ENCODE peak calls at places on chromosomes 7 and 10, in six cellular contexts. C is neural progenitor cell, I is stomach, E is tibial nerve, Z is transverse colon, T is ascending aorta. G is an unnamed sample. For H3K4me1, the result is how much of the 10 kb centered on the place peaks cover.

GRCh38 chr7:105647591-105647990 is 66.3 kb upstream of the EFCAB10 start:
- DNase-seq in I (no peak), Z (no peak), C (no peak), T (no peak), E (no peak), G (no peak)

GRCh38 chr10:69710008-69710905 is 80.2 kb downstream of the FAM241B start:
- DNase-seq in I (no peak), T (peak), E (no peak), Z (no peak), C (peak), G (no peak)

GRCh38 chr7:74365320-74366022 is 76.3 kb downstream of the CLIP2 start:
- DNase-seq in I (no peak), T (peak), Z (peak), C (peak), E (peak), G (no peak)

GRCh38 chr10:43879742-43880141 is 231.1 kb upstream of the ZNF32 start:
- DNase-seq in Z (no peak), T (no peak), I (no peak), C (no peak), E (no peak), G (no peak)

GRCh38 chr10:1395025-1395981 is 339.1 kb downstream of the WDR37 start:
- DNase-seq in T (peak), C (no peak), Z (no peak), I (peak), E (no peak), G (no peak)

GRCh38 chr7:24411226-24411625 is 127.2 kb downstream of the NPY start:
- DNase-seq in T (no peak), E (no peak), Z (no peak), C (no peak), I (no peak), G (no peak)

GRCh38 chr7:130418306-130418705 is 22.5 kb downstream of the CEP41 start:
- DNase-seq in E (no peak), T (no peak), C (no peak), I (no peak), Z (no peak), G (no peak)

GRCh38 chr7:140348161-140348849 is 50.0 kb downstream of the SLC37A3 start:
- DNase-seq in I (no peak), T (no peak), Z (no peak), C (no peak), E (no peak), G (no peak)

GRCh38 chr10:77899080-77899477 is 27.5 kb downstream of the DLG5 start:
- DNase-seq in Z (peak), I (peak), T (no peak), E (no peak), C (no peak), G (no peak)

GRCh38 chr10:42753126-42753506 is 29.5 kb upstream of the BMS1 start:
- DNase-seq in I (peak), Z (peak), E (peak), T (peak), C (peak), G (peak)

GRCh38 chr10:122461367-122461728 is at the start of gene HTRA1:
- DNase-seq in T (peak), E (peak), Z (peak), I (peak), C (peak), G (no peak)

GRCh38 chr10:54869022-54869421 is 68.0 kb upstream of the PCDH15 start:
- DNase-seq in Z (no peak), I (no peak), E (no peak), T (no peak), C (no peak), G (no peak)

GRCh38 chr7:29109815-29110385 is 36.4 kb downstream of the CPVL start:
- DNase-seq in T (no peak), C (no peak), E (no peak), Z (no peak), I (no peak), G (no peak)

GRCh38 chr10:30502266-30503058 is 68.5 kb downstream of the MAP3K8 start:
- DNase-seq in E (peak), T (no peak), I (no peak), C (no peak), Z (peak), G (no peak)

GRCh38 chr10:87619705-87620104 is 40.0 kb upstream of the PAPSS2 start:
- DNase-seq in Z (no peak), C (no peak), E (no peak), T (no peak), I (no peak), G (no peak)

GRCh38 chr10:89076120-89076519 is 85.5 kb downstream of the FAS start:
- DNase-seq in I (no peak), Z (no peak), C (no peak), E (no peak), T (no peak), G (no peak)

GRCh38 chr10:27783660-27784059 is 38.0 kb upstream of the MKX start:
- DNase-seq in Z (no peak), T (peak), C (peak), E (peak), I (no peak), G (peak)

GRCh38 chr7:92768501-92769360 is 67.6 kb downstream of the CDK6 start:
- DNase-seq in Z (no peak), T (no peak), C (no peak), I (no peak), E (no peak), G (no peak)

GRCh38 chr7:155731375-155731774 is 80.9 kb downstream of the SHH start:
- DNase-seq in T (no peak), Z (no peak), E (no peak), I (no peak), C (no peak), G (no peak)

GRCh38 chr7:111933614-111934013 is 272.6 kb downstream of the DOCK4 start:
- DNase-seq in Z (no peak), E (no peak), T (no peak), C (no peak), I (no peak), G (no peak)

GRCh38 chr7:100176096-100176835 is 915 bp downstream of the GPC2 start:
- DNase-seq in Z (no peak), E (no peak), C (no peak), I (no peak), T (no peak), G (no peak)

GRCh38 chr10:107971411-107971810 is 806.9 kb upstream of the SORCS1 start:
- DNase-seq in E (no peak), I (no peak), Z (no peak), C (no peak), T (no peak), G (no peak)

GRCh38 chr10:80540136-80540535 is 2.4 kb downstream of the SH2D4B start:
- DNase-seq in C (no peak), T (no peak), I (no peak), E (no peak), Z (no peak), G (no peak)

GRCh38 chr10:6567203-6567703 is 12.8 kb downstream of the PRKCQ start:
- DNase-seq in T (no peak), C (no peak), E (no peak), I (no peak), Z (no peak), G (no peak)

GRCh38 chr10:11392776-11393175 is 218.7 kb downstream of the USP6NL start:
- DNase-seq in Z (no peak), E (no peak), T (no peak), I (no peak), C (no peak), G (no peak)

GRCh38 chr7:149809215-149809614 is 29.0 kb upstream of the ZNF862 start:
- DNase-seq in C (no peak), Z (no peak), E (no peak), I (no peak), T (no peak), G (no peak)

GRCh38 chr10:17101910-17102266 is 27.7 kb downstream of the CUBN start:
- DNase-seq in I (no peak), Z (no peak), C (no peak), T (no peak), E (no peak), G (no peak)

GRCh38 chr10:88157981-88158465 is 294.6 kb downstream of the PTEN start:
- DNase-seq in I (no peak), T (no peak), C (no peak), E (peak), Z (no peak), G (no peak)

GRCh38 chr10:48806282-48806681 is 121.6 kb downstream of the WDFY4 start:
- DNase-seq in T (no peak), Z (no peak), E (no peak), I (no peak), C (peak), G (no peak)

GRCh38 chr10:98041352-98042043 is 11.1 kb upstream of the CRTAC1 start:
- DNase-seq in I (peak), T (peak), C (peak), E (peak), Z (peak), G (no peak)

GRCh38 chr10:91610444-91610843 is 22.4 kb downstream of the PPP1R3C start:
- DNase-seq in Z (no peak), T (no peak), E (no peak), I (no peak), C (no peak), G (no peak)
- H3K4me1 ChIP-seq in Z (under half), T (under half), E (under half), I (half or more), C (under half), G (under half)

GRCh38 chr10:96311180-96311697 is 7.0 kb downstream of the DNTT start:
- DNase-seq in E (no peak), Z (no peak), T (no peak), C (no peak), I (no peak), G (no peak)

GRCh38 chr10:96313348-96313747 is 9.1 kb downstream of the DNTT start:
- DNase-seq in Z (no peak), C (no peak), T (no peak), E (no peak), I (no peak), G (no peak)

GRCh38 chr10:96309631-96310358 is 5.6 kb downstream of the DNTT start:
- DNase-seq in E (no peak), Z (no peak), C (peak), I (no peak), T (no peak), G (no peak)

GRCh38 chr10:96306516-96306915 is 2.3 kb downstream of the DNTT start:
- DNase-seq in E (peak), I (no peak), T (no peak), Z (peak), C (no peak), G (peak)

DNA sequence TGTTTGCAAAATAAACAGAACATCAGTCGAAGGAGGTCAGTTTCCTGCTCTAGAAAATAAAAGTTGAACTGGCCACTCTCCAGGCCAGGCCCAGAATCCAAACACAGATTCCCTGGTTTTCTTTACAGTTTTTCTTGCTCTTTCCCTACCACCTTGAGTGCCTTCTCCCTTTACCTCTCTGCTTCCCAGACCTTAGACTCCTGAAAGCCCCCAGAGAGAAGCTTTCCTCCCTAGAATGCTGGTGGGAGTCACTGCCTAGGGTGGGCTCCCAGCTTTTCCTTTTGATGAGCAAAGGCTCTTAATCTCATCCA is 6.1 kb downstream of the DNTT start:
- DNase-seq in T (no peak), Z (no peak), I (no peak), C (peak), E (no peak), G (no peak)
- H3K4me3 ChIP-seq in T (no peak), Z (no peak), I (no peak), C (peak), E (no peak), G (no peak)

GRCh38 chr10:99938563-99938962 is 71.2 kb downstream of the DNMBP start:
- DNase-seq in T (no peak), Z (no peak), C (no peak), I (no peak), E (no peak), G (no peak)
- H3K27ac ChIP-seq in T (no peak), Z (no peak), C (no peak), I (peak), E (no peak), G (no peak)

DNA sequence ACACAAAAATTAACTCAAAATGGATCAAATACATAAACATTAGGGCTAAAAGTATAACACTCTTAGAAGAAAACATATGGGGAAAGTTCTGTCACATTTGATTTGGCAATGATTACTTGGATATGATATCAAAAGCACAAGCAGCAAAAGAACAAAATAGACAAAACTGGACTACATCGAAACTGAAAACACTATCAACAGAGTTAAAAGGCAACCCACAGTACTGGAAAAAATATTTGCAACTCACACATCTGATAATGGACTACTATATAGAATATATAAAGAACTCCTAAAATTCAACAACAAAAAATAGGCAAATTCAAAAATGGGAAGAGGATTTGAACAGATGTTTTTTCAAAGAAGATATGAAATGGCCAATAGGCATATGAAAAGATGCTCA is 51.0 kb downstream of the COA1 start:
- DNase-seq in E (no peak), Z (no peak), I (no peak), C (no peak), T (no peak), G (no peak)
- H3K4me1 ChIP-seq in E (under half), Z (under half), I (half or more), C (under half), T (under half), G (under half)

DNA sequence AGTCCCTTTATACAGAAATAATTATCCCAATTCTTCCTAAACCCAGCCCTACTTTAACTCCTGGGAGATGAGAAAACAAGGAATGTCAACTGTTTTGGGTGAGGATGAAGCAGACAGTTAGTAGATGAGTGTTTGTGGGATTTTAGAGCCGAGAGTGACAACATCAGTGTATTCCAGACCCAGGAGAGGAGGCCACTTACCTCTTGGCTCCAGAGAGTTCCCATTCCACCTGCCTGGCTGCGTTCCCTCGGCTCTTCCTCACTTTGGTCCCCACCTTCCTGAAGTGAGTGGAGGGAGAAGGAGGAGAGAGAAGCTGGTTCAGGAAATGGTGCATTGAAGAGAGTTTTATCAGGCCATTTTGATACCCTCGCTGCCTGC is 579 bp downstream of the KEL start:
- DNase-seq in Z (no peak), E (no peak), C (no peak), T (no peak), I (no peak), G (no peak)
- H3K4me3 ChIP-seq in Z (no peak), E (no peak), C (no peak), T (no peak), I (no peak), G (no peak)

DNA sequence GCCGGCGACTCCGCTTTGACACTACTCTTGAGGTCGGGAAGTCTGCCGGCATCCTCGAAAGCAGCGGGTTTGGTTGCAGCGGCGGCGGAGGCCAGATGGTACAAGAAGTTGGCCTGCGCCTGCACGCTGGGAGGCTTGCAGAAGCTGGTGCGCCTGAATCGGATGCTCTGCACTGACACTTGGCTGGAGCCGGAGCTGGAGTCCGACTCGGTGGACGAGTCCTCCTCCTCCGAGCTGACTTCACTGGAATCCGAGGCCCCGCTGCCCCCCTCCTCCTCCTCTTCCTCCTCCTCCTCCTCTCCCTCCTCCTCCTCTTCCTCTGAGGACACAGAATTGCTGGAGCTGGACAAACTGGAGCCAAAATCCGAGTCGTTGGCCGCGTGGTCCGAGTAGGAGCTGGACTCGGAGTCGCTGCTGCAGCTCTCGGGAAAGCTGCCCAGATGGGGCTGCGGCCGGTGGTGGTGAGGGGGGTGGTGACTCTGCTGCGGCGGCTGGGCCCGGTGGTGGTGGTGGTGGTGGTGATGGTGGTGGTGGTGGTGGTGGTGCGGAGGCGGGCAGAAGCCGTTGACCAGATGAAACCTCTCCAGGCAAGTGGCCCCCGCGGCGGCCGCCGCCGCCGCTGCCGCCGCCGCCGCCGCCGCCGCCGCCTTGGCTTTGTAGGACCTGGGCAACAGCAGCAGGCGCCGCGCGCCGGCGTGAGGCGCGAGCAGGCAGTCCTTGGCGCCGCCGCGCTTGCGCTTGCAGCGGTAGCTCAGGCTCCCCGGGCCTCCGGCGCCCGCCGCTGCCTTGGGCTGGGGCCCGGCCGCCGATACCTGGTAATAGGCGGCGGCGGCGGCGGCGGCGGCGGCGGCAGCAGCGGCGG is 9.0 kb downstream of the SKIDA1 start:
- DNase-seq in I (peak), T (peak), Z (peak), C (peak), E (no peak), G (peak)
- H3K27ac ChIP-seq in I (peak), T (peak), Z (peak), C (peak), E (peak), G (no peak)

DNA sequence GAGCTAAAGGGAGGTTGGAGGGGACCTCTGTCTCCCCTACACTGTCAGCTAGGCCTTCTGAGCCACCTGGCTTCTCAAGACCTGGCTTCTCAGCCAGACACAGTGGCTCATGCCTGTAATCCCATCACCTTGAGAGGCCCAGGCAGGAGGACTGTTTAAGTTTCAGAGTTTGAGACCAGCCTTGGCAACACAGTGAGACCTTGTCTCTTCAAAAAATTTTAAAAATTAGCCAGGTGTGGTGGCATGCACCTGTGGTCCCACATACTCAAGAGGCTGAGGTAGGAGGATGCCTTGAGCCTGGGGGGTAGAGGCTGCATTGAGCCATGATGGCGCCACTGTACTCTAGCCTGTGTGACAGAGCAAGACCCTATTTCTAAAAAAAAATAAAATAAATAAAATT is 33.1 kb downstream of the PIP4K2A start:
- DNase-seq in T (no peak), C (no peak), I (no peak), Z (no peak), E (no peak), G (no peak)
- H3K4me1 ChIP-seq in T (under half), C (under half), I (half or more), Z (under half), E (under half), G (half or more)

GRCh38 chr10:52571018-52571417 is 201.6 kb downstream of the MBL2 start:
- DNase-seq in E (no peak), I (no peak), T (no peak), C (no peak), Z (no peak), G (no peak)
- H3K4me3 ChIP-seq in E (no peak), I (no peak), T (no peak), C (no peak), Z (no peak), G (no peak)

G was measured in naive thymus-derived CD4-positive, alpha-beta T cell.